ENCODE peak calls at places on chromosomes 1 and 21, in eight cellular contexts. V is hepatocyte, I is NCI-H345, H is astrocyte of the cerebellum, R is right cardiac atrium, T is anterior cingulate cortex, F is pancreas, B is lower lobe of right lung. M is an unnamed sample.

GRCh38 chr1:66533804-66534745 is at the start of gene SGIP1:
- DNase-seq in H (no peak), F (no peak), I (peak), T (peak), R (peak), B (peak), V (peak), M (peak)

GRCh38 chr1:14780271-14780670 is 181.8 kb downstream of the KAZN start:
- DNase-seq in T (no peak), B (no peak), V (no peak), R (no peak), F (no peak), I (no peak), H (no peak), M (peak)

GRCh38 chr1:16926491-16927195 is 4.9 kb downstream of the CROCC start:
- DNase-seq in H (peak), T (no peak), I (peak), R (no peak), V (peak), F (peak), B (peak), M (no peak)

GRCh38 chr1:185646202-185646683 is 87.9 kb upstream of the HMCN1 start:
- DNase-seq in B (no peak), V (peak), F (peak), T (no peak), I (peak), H (peak), R (peak), M (peak)

GRCh38 chr1:37999434-38000232 is 5.7 kb downstream of the FHL3 start:
- DNase-seq in H (no peak), R (peak), V (peak), T (no peak), B (peak), F (no peak), I (no peak), M (peak)

GRCh38 chr21:38925923-38926322 is 120.2 kb downstream of the ETS2 start:
- DNase-seq in I (no peak), V (peak), H (peak), R (peak), T (no peak), B (no peak), F (no peak), M (peak)

GRCh38 chr1:161791889-161792655 is 26.0 kb downstream of the ATF6 start:
- DNase-seq in I (no peak), F (no peak), R (no peak), V (no peak), B (no peak), H (no peak), T (no peak), M (no peak)

GRCh38 chr1:73593379-73593778 is 604.6 kb downstream of the LRRIQ3 start:
- DNase-seq in V (peak), T (no peak), H (peak), F (no peak), B (no peak), I (peak), R (no peak), M (no peak)

GRCh38 chr1:108200627-108201106 is 524 bp upstream of the SLC25A24 start:
- DNase-seq in H (no peak), T (no peak), I (peak), V (peak), R (no peak), F (no peak), B (no peak), M (peak)

GRCh38 chr1:51519857-51520699 is 1.0 kb upstream of the EPS15 start:
- DNase-seq in T (no peak), R (no peak), B (no peak), I (no peak), H (peak), V (peak), F (no peak), M (no peak)

GRCh38 chr1:223419115-223419514 is 25.9 kb downstream of the CCDC185 start:
- DNase-seq in H (no peak), T (no peak), V (no peak), R (no peak), I (no peak), B (no peak), F (no peak), M (no peak)

GRCh38 chr1:185654199-185654951 is 79.8 kb upstream of the HMCN1 start:
- DNase-seq in R (no peak), T (no peak), H (no peak), B (no peak), F (no peak), V (peak), I (no peak), M (no peak)

GRCh38 chr21:15098908-15099307 is 34.1 kb upstream of the NRIP1 start:
- DNase-seq in I (no peak), V (no peak), F (no peak), R (no peak), T (no peak), B (no peak), H (no peak), M (no peak)

GRCh38 chr1:230167419-230167852 is 100.4 kb downstream of the GALNT2 start:
- DNase-seq in I (peak), T (no peak), F (no peak), R (no peak), B (no peak), H (no peak), V (no peak), M (no peak)

M was measured in left cardiac atrium.